ENCODE peak calls at places on chromosome 12, in five cellular contexts. R, K, P, X and I are unnamed samples.

GRCh38 chr12:85804663-85805062 is 31.5 kb downstream of the RASSF9 start:
- DNase-seq in R (no peak), X (no peak), P (no peak), K (no peak), I (no peak)

GRCh38 chr12:52607314-52607713 is 6.1 kb upstream of the KRT72 start:
- DNase-seq in P (no peak), X (no peak), K (no peak), R (no peak), I (no peak)

GRCh38 chr12:21666722-21667121 is 9.1 kb upstream of the LDHB start:
- DNase-seq in X (no peak), P (no peak), K (no peak), R (no peak), I (no peak)

GRCh38 chr12:56029666-56030293 is 8.9 kb downstream of the IKZF4 start:
- DNase-seq in X (peak; percentile 26), R (peak; percentile 60), P (peak; percentile 67), K (no peak), I (no peak)

GRCh38 chr12:89544730-89545184 is 18.9 kb upstream of the POC1B start:
- DNase-seq in X (no peak), K (peak; percentile 52), P (no peak), R (peak; percentile 52), I (peak; percentile 64)

GRCh38 chr12:112183141-112183581 is 57.8 kb downstream of the TRAFD1 start:
- DNase-seq in P (peak; percentile 83), R (no peak), K (no peak), X (no peak), I (no peak)

GRCh38 chr12:80268924-80269749 is 169.8 kb downstream of the OTOGL start:
- DNase-seq in R (no peak), K (no peak), X (no peak), P (peak; percentile 93), I (no peak)

GRCh38 chr12:124442772-124443445 is 124.5 kb downstream of the NCOR2 start:
- DNase-seq in X (no peak), K (no peak), R (no peak), P (no peak), I (no peak)

GRCh38 chr12:62659457-62660295 is 193.1 kb downstream of the MON2 start:
- DNase-seq in X (no peak), P (no peak), R (no peak), K (no peak), I (no peak)

GRCh38 chr12:116520801-116521471 is 38.2 kb upstream of the MAP1LC3B2 start:
- DNase-seq in X (no peak), K (no peak), R (no peak), P (peak; percentile 33), I (no peak)

GRCh38 chr12:10354502-10354901 is 35.3 kb downstream of the KLRK1 start:
- DNase-seq in R (no peak), K (no peak), X (no peak), P (no peak), I (no peak)

GRCh38 chr12:16482726-16483125 is 123.2 kb downstream of the LMO3 start:
- DNase-seq in R (no peak), K (no peak), P (peak; percentile 41), X (no peak), I (no peak)

GRCh38 chr12:2494490-2495192 is 300.1 kb upstream of the FKBP4 start:
- DNase-seq in P (no peak), X (no peak), R (no peak), K (no peak), I (peak; percentile 78)

GRCh38 chr12:177980-178714 is 35.8 kb downstream of the SLC6A12 start:
- DNase-seq in X (no peak), R (no peak), P (no peak), K (no peak), I (no peak)

GRCh38 chr12:88325828-88326214 is 183.7 kb downstream of the TMTC3 start:
- DNase-seq in R (no peak), K (no peak), X (no peak), P (peak; percentile 71), I (peak; percentile 67)

GRCh38 chr12:101299931-101300330 is 20.0 kb downstream of the UTP20 start:
- DNase-seq in K (no peak), P (peak; percentile 12), X (no peak), R (no peak), I (no peak)

GRCh38 chr12:80714846-80715245 is 1.9 kb upstream of the MYF5 start:
- DNase-seq in X (no peak), R (no peak), K (no peak), P (no peak), I (no peak)

GRCh38 chr12:60333461-60333860 is 737.6 kb downstream of the SLC16A7 start:
- DNase-seq in P (peak; percentile 34), R (no peak), X (no peak), K (no peak), I (no peak)

GRCh38 chr12:80590085-80590484 is 117.3 kb upstream of the MYF6 start:
- DNase-seq in R (no peak), K (no peak), P (peak; percentile 89), X (no peak), I (no peak)

GRCh38 chr12:5376591-5377207 is 55.2 kb upstream of the NTF3 start:
- DNase-seq in R (no peak), K (no peak), P (no peak), X (no peak), I (no peak)

GRCh38 chr12:38907171-38907923 is 2.0 kb upstream of the CPNE8 start:
- DNase-seq in R (no peak), P (no peak), X (no peak), K (no peak), I (no peak)

DNA sequence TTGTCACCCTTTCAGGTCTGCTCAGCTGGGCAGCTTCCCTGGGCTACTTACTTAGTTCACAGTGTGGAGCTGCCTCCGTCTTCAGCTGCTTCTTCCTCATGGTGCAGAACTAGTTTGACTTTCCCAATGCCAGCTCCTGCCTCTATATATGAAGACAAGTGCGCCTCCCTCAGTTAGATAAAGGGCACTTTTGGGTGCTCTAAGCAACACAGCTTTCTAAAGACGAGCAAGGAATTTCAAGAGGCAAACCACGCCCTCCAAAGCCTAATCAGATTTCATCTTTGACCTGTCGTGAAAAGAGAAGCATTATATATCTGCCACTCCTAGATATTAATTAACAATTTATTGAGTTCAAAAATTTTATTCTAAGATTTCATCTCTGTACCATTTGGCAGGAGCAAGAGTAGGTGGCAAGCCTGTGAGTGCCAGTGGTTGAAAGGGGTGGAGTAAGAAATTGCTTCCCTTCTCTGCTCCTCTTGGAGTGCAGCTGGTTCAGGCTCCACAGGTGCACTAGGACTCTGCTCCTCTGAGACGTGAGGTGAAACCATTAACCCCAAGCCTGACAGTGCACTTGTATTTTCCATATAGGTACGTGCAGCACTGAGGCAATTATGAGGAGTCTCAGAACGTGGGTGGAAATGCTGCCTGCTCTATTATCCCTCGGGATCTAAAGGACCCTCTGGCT is 2.1 kb upstream of the SLC11A2 start:
- DNase-seq in P (peak; percentile 33), X (no peak), K (no peak), R (peak; percentile 56), I (no peak)
- TF ChIP-seq CTCF in P (peak; percentile 43), X (peak; percentile 36), K (peak; percentile 43), R (peak; percentile 32), I (no peak)

GRCh38 chr12:40986031-40986430 is 202.1 kb upstream of the PDZRN4 start:
- DNase-seq in X (no peak), R (no peak), K (no peak), P (no peak), I (no peak)

GRCh38 chr12:40980346-40981005 is 207.6 kb upstream of the PDZRN4 start:
- DNase-seq in R (no peak), K (no peak), P (peak; percentile 2), X (no peak), I (no peak)
- TF ChIP-seq CTCF in R (no peak), K (no peak), P (no peak), X (no peak), I (no peak)

GRCh38 chr12:122123761-122124145 is 45.2 kb downstream of the MLXIP start:
- DNase-seq in X (no peak), K (peak; percentile 17), P (no peak), R (no peak), I (peak; percentile 61)

GRCh38 chr12:122123051-122123760 is 44.6 kb downstream of the MLXIP start:
- DNase-seq in P (peak; percentile 66), R (peak; percentile 78), K (peak; percentile 53), X (peak; percentile 63), I (peak; percentile 87)

GRCh38 chr12:122116707-122117535 is 38.4 kb downstream of the MLXIP start:
- DNase-seq in P (no peak), X (no peak), K (peak; percentile 39), R (no peak), I (peak; percentile 69)

GRCh38 chr12:122121341-122122192 is 43.0 kb downstream of the MLXIP start:
- DNase-seq in X (no peak), R (no peak), K (peak; percentile 39), P (no peak), I (peak; percentile 60)

GRCh38 chr12:122117979-122118378 is 39.4 kb downstream of the MLXIP start:
- DNase-seq in P (peak; percentile 24), R (no peak), X (no peak), K (no peak), I (peak; percentile 65)
- TF ChIP-seq CTCF in P (no peak), R (no peak), X (no peak), K (no peak), I (no peak)

GRCh38 chr12:6620137-6620884 is 13.1 kb upstream of the CHD4 start:
- DNase-seq in K (peak; percentile 73), X (peak; percentile 43), R (peak; percentile 47), P (no peak), I (no peak)
- TF ChIP-seq CTCF in K (peak; percentile 50), X (peak; percentile 75), R (peak; percentile 70), P (peak; percentile 41), I (peak; percentile 41)

GRCh38 chr12:8917031-8917430 is 2.7 kb downstream of the PHC1 start:
- DNase-seq in R (no peak), X (no peak), K (no peak), P (no peak), I (no peak)

GRCh38 chr12:8917751-8918150 is 3.4 kb downstream of the PHC1 start:
- DNase-seq in K (no peak), R (no peak), P (peak; percentile 65), X (no peak), I (no peak)

GRCh38 chr12:8922544-8922943 is 8.2 kb downstream of the PHC1 start:
- DNase-seq in P (no peak), X (no peak), K (no peak), R (no peak), I (no peak)
- TF ChIP-seq CTCF in P (no peak), X (no peak), K (no peak), R (no peak), I (no peak)

GRCh38 chr12:98503593-98504367 is 11.6 kb upstream of the TMPO start:
- DNase-seq in R (peak; percentile 95), P (peak; percentile 89), X (peak; percentile 90), K (peak; percentile 96), I (peak; percentile 97)
- TF ChIP-seq CTCF in R (no peak), P (no peak), X (no peak), K (peak; percentile 4), I (no peak)

GRCh38 chr12:71371132-71371531 is 68.5 kb upstream of the LGR5 start:
- DNase-seq in P (no peak), R (no peak), X (no peak), K (no peak), I (no peak)
- TF ChIP-seq CTCF in P (no peak), R (peak; percentile 23), X (no peak), K (peak; percentile 16), I (no peak)